ENCODE peak calls at places on chromosomes 16 and 17, in six cellular contexts. One of them, this sample, is unnamed.

GRCh38 chr17:17141860-17142552 is 64.1 kb downstream of the PLD6 start:
- DNase-seq in Peyer's patch: no peak
- DNase-seq in neural crest cell: peak; percentile 58
- DNase-seq in retinal pigment epithelial cell: no peak
- DNase-seq in breast epithelium: peak; percentile 39
- DNase-seq in dorsolateral prefrontal cortex: peak; percentile 80
- DNase-seq in this sample: peak; percentile 70

GRCh38 chr17:82283208-82283749 is 9.8 kb upstream of the CSNK1D start:
- DNase-seq in neural crest cell: no peak
- DNase-seq in dorsolateral prefrontal cortex: no peak
- DNase-seq in Peyer's patch: no peak
- DNase-seq in retinal pigment epithelial cell: peak; percentile 28
- DNase-seq in breast epithelium: no peak
- DNase-seq in this sample: no peak

GRCh38 chr16:75222271-75222783 is 3.5 kb downstream of the CTRB1 start:
- DNase-seq in dorsolateral prefrontal cortex: no peak
- DNase-seq in neural crest cell: no peak
- DNase-seq in breast epithelium: no peak
- DNase-seq in Peyer's patch: no peak
- DNase-seq in retinal pigment epithelial cell: no peak
- DNase-seq in this sample: no peak

GRCh38 chr16:5064915-5065314 is 841 bp downstream of the C16orf89 start:
- DNase-seq in dorsolateral prefrontal cortex: no peak
- DNase-seq in neural crest cell: no peak
- DNase-seq in retinal pigment epithelial cell: no peak
- DNase-seq in breast epithelium: no peak
- DNase-seq in Peyer's patch: no peak
- DNase-seq in this sample: no peak

GRCh38 chr16:67339453-67339852 is 12.8 kb downstream of the LRRC36 start:
- DNase-seq in dorsolateral prefrontal cortex: no peak
- DNase-seq in neural crest cell: no peak
- DNase-seq in retinal pigment epithelial cell: no peak
- DNase-seq in Peyer's patch: no peak
- DNase-seq in breast epithelium: no peak
- DNase-seq in this sample: no peak

GRCh38 chr16:68113059-68113757 is 28.0 kb downstream of the NFATC3 start:
- DNase-seq in breast epithelium: no peak
- DNase-seq in Peyer's patch: no peak
- DNase-seq in dorsolateral prefrontal cortex: no peak
- DNase-seq in neural crest cell: no peak
- DNase-seq in retinal pigment epithelial cell: no peak
- DNase-seq in this sample: peak; percentile 6

GRCh38 chr17:3835410-3836229 is 10.4 kb downstream of the NCBP3 start:
- DNase-seq in breast epithelium: no peak
- DNase-seq in neural crest cell: no peak
- DNase-seq in Peyer's patch: no peak
- DNase-seq in retinal pigment epithelial cell: no peak
- DNase-seq in dorsolateral prefrontal cortex: no peak
- DNase-seq in this sample: no peak

GRCh38 chr16:20107086-20107485 is 33.4 kb upstream of the GPR139 start:
- DNase-seq in dorsolateral prefrontal cortex: no peak
- DNase-seq in Peyer's patch: no peak
- DNase-seq in retinal pigment epithelial cell: no peak
- DNase-seq in breast epithelium: no peak
- DNase-seq in neural crest cell: no peak
- DNase-seq in this sample: no peak

GRCh38 chr17:28657756-28658155 is 4.0 kb downstream of the SDF2 start:
- DNase-seq in dorsolateral prefrontal cortex: no peak
- DNase-seq in Peyer's patch: no peak
- DNase-seq in retinal pigment epithelial cell: no peak
- DNase-seq in breast epithelium: no peak
- DNase-seq in neural crest cell: no peak
- DNase-seq in this sample: no peak

DNA sequence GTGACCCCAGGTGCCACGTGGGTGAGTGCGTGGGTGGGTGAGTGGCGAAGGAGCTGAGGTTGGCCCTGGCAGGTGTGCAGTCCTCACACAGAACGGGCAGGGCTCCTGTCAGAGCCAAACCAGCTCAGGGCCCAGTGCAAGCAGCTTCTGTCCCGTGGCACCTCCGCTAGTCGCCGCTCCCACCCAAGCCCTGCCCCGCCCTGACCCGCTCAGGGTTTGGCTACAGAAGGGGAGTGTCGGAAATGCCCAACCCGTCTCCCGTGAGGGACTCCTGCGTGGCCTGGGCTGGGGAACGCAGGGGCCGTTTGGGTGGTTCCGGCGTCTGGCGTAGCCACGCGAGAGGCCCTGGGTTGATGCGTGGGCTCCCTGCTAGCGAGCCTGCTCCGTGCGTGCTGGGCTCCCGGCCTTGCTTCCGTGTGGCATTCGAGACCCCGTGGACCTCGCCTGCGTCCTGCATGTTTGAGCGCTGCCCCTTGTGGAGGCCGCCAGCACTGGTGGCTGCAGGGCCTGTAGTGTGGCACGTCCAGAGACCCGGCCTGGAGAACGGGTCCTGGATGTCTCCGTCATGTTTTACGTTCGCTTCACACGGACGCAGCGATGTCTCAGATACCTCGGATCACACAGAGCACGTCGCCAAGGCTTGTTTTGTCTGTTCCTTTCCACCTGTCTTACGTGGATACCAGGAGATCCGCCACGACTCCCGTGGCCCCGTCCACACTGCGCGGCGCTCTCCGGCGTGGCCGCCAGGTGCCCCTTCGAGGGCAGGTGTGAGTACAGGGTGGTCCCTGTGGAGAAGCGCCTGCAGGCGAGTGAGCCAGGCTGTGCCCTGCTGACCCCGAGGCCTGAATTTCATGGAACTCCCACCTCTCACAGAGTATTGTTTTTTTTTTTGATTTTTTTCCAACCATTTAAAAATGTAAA is 10.2 kb downstream of the CAPN15 start:
- DNase-seq in neural crest cell: no peak
- DNase-seq in Peyer's patch: no peak
- DNase-seq in breast epithelium: no peak
- DNase-seq in dorsolateral prefrontal cortex: no peak
- DNase-seq in retinal pigment epithelial cell: no peak
- DNase-seq in this sample: no peak
- TF ChIP-seq CTCF in neural crest cell: no peak
- TF ChIP-seq CTCF in Peyer's patch: no peak
- TF ChIP-seq CTCF in breast epithelium: no peak
- TF ChIP-seq CTCF in dorsolateral prefrontal cortex: no peak
- TF ChIP-seq CTCF in retinal pigment epithelial cell: peak; percentile 17
- TF ChIP-seq CTCF in this sample: no peak

GRCh38 chr16:81585785-81586184 is 141.2 kb downstream of the CMIP start:
- DNase-seq in Peyer's patch: no peak
- DNase-seq in retinal pigment epithelial cell: no peak
- DNase-seq in dorsolateral prefrontal cortex: no peak
- DNase-seq in breast epithelium: no peak
- DNase-seq in neural crest cell: no peak
- DNase-seq in this sample: no peak
- TF ChIP-seq CTCF in Peyer's patch: no peak
- TF ChIP-seq CTCF in retinal pigment epithelial cell: peak; percentile 60
- TF ChIP-seq CTCF in dorsolateral prefrontal cortex: no peak
- TF ChIP-seq CTCF in breast epithelium: no peak
- TF ChIP-seq CTCF in neural crest cell: peak; percentile 36
- TF ChIP-seq CTCF in this sample: no peak

GRCh38 chr16:73326770-73327470 is 279.0 kb upstream of the ZFHX3 start:
- DNase-seq in neural crest cell: no peak
- DNase-seq in breast epithelium: no peak
- DNase-seq in dorsolateral prefrontal cortex: no peak
- DNase-seq in Peyer's patch: no peak
- DNase-seq in retinal pigment epithelial cell: no peak
- DNase-seq in this sample: no peak

GRCh38 chr16:73326221-73326620 is 278.3 kb upstream of the ZFHX3 start:
- DNase-seq in retinal pigment epithelial cell: no peak
- DNase-seq in dorsolateral prefrontal cortex: no peak
- DNase-seq in Peyer's patch: no peak
- DNase-seq in breast epithelium: no peak
- DNase-seq in neural crest cell: no peak
- DNase-seq in this sample: no peak

GRCh38 chr16:73323880-73324279 is 276.0 kb upstream of the ZFHX3 start:
- DNase-seq in Peyer's patch: no peak
- DNase-seq in dorsolateral prefrontal cortex: no peak
- DNase-seq in breast epithelium: no peak
- DNase-seq in retinal pigment epithelial cell: no peak
- DNase-seq in neural crest cell: no peak
- DNase-seq in this sample: no peak

GRCh38 chr16:73329363-73330306 is 281.7 kb upstream of the ZFHX3 start:
- DNase-seq in Peyer's patch: peak; percentile 46
- DNase-seq in retinal pigment epithelial cell: no peak
- DNase-seq in neural crest cell: no peak
- DNase-seq in dorsolateral prefrontal cortex: peak; percentile 77
- DNase-seq in breast epithelium: no peak
- DNase-seq in this sample: no peak
- TF ChIP-seq CTCF in Peyer's patch: no peak
- TF ChIP-seq CTCF in retinal pigment epithelial cell: no peak
- TF ChIP-seq CTCF in neural crest cell: peak; percentile 40
- TF ChIP-seq CTCF in dorsolateral prefrontal cortex: no peak
- TF ChIP-seq CTCF in breast epithelium: no peak
- TF ChIP-seq CTCF in this sample: no peak

GRCh38 chr16:25264599-25264998 is 7.0 kb upstream of the ZKSCAN2 start:
- DNase-seq in dorsolateral prefrontal cortex: no peak
- DNase-seq in Peyer's patch: no peak
- DNase-seq in retinal pigment epithelial cell: no peak
- DNase-seq in neural crest cell: peak; percentile 8
- DNase-seq in breast epithelium: no peak
- DNase-seq in this sample: peak; percentile 56

GRCh38 chr16:25269879-25270278 is 12.2 kb upstream of the ZKSCAN2 start:
- DNase-seq in breast epithelium: no peak
- DNase-seq in retinal pigment epithelial cell: no peak
- DNase-seq in neural crest cell: no peak
- DNase-seq in dorsolateral prefrontal cortex: no peak
- DNase-seq in Peyer's patch: no peak
- DNase-seq in this sample: no peak

GRCh38 chr16:25265968-25266367 is 8.3 kb upstream of the ZKSCAN2 start:
- DNase-seq in Peyer's patch: no peak
- DNase-seq in neural crest cell: no peak
- DNase-seq in breast epithelium: no peak
- DNase-seq in dorsolateral prefrontal cortex: no peak
- DNase-seq in retinal pigment epithelial cell: no peak
- DNase-seq in this sample: no peak

GRCh38 chr16:25271421-25271820 is 13.8 kb upstream of the ZKSCAN2 start:
- DNase-seq in dorsolateral prefrontal cortex: no peak
- DNase-seq in breast epithelium: no peak
- DNase-seq in neural crest cell: no peak
- DNase-seq in Peyer's patch: no peak
- DNase-seq in retinal pigment epithelial cell: no peak
- DNase-seq in this sample: no peak

GRCh38 chr16:25270577-25270976 is 12.9 kb upstream of the ZKSCAN2 start:
- DNase-seq in retinal pigment epithelial cell: no peak
- DNase-seq in dorsolateral prefrontal cortex: no peak
- DNase-seq in breast epithelium: no peak
- DNase-seq in neural crest cell: no peak
- DNase-seq in Peyer's patch: no peak
- DNase-seq in this sample: no peak
- TF ChIP-seq CTCF in retinal pigment epithelial cell: no peak
- TF ChIP-seq CTCF in dorsolateral prefrontal cortex: no peak
- TF ChIP-seq CTCF in breast epithelium: no peak
- TF ChIP-seq CTCF in neural crest cell: no peak
- TF ChIP-seq CTCF in Peyer's patch: no peak
- TF ChIP-seq CTCF in this sample: no peak

GRCh38 chr16:66270333-66270927 is 96.1 kb upstream of the CDH5 start:
- DNase-seq in Peyer's patch: peak; percentile 68
- DNase-seq in dorsolateral prefrontal cortex: peak; percentile 72
- DNase-seq in retinal pigment epithelial cell: no peak
- DNase-seq in breast epithelium: peak; percentile 23
- DNase-seq in neural crest cell: peak; percentile 79
- DNase-seq in this sample: peak; percentile 92
- TF ChIP-seq CTCF in Peyer's patch: peak; percentile 65
- TF ChIP-seq CTCF in dorsolateral prefrontal cortex: peak; percentile 94
- TF ChIP-seq CTCF in retinal pigment epithelial cell: peak; percentile 72
- TF ChIP-seq CTCF in breast epithelium: peak; percentile 61
- TF ChIP-seq CTCF in neural crest cell: peak; percentile 96
- TF ChIP-seq CTCF in this sample: peak; percentile 95

GRCh38 chr16:15509051-15509592 is 74.7 kb downstream of the BMERB1 start:
- DNase-seq in dorsolateral prefrontal cortex: no peak
- DNase-seq in neural crest cell: no peak
- DNase-seq in breast epithelium: peak; percentile 65
- DNase-seq in retinal pigment epithelial cell: no peak
- DNase-seq in Peyer's patch: no peak
- DNase-seq in this sample: no peak

GRCh38 chr16:15511759-15512487 is 77.5 kb downstream of the BMERB1 start:
- DNase-seq in dorsolateral prefrontal cortex: no peak
- DNase-seq in breast epithelium: no peak
- DNase-seq in Peyer's patch: no peak
- DNase-seq in neural crest cell: no peak
- DNase-seq in retinal pigment epithelial cell: no peak
- DNase-seq in this sample: no peak

GRCh38 chr16:15507959-15508336 is 73.6 kb downstream of the BMERB1 start:
- DNase-seq in neural crest cell: no peak
- DNase-seq in dorsolateral prefrontal cortex: no peak
- DNase-seq in retinal pigment epithelial cell: no peak
- DNase-seq in breast epithelium: no peak
- DNase-seq in Peyer's patch: no peak
- DNase-seq in this sample: no peak

GRCh38 chr16:15510992-15511391 is 76.6 kb downstream of the BMERB1 start:
- DNase-seq in dorsolateral prefrontal cortex: no peak
- DNase-seq in neural crest cell: no peak
- DNase-seq in breast epithelium: no peak
- DNase-seq in Peyer's patch: no peak
- DNase-seq in retinal pigment epithelial cell: no peak
- DNase-seq in this sample: no peak

GRCh38 chr16:15509593-15510520 is 75.5 kb downstream of the BMERB1 start:
- DNase-seq in dorsolateral prefrontal cortex: no peak
- DNase-seq in retinal pigment epithelial cell: no peak
- DNase-seq in breast epithelium: peak; percentile 21
- DNase-seq in Peyer's patch: no peak
- DNase-seq in neural crest cell: no peak
- DNase-seq in this sample: no peak
- TF ChIP-seq CTCF in dorsolateral prefrontal cortex: no peak
- TF ChIP-seq CTCF in retinal pigment epithelial cell: no peak
- TF ChIP-seq CTCF in breast epithelium: no peak
- TF ChIP-seq CTCF in Peyer's patch: no peak
- TF ChIP-seq CTCF in neural crest cell: no peak
- TF ChIP-seq CTCF in this sample: no peak

DNA sequence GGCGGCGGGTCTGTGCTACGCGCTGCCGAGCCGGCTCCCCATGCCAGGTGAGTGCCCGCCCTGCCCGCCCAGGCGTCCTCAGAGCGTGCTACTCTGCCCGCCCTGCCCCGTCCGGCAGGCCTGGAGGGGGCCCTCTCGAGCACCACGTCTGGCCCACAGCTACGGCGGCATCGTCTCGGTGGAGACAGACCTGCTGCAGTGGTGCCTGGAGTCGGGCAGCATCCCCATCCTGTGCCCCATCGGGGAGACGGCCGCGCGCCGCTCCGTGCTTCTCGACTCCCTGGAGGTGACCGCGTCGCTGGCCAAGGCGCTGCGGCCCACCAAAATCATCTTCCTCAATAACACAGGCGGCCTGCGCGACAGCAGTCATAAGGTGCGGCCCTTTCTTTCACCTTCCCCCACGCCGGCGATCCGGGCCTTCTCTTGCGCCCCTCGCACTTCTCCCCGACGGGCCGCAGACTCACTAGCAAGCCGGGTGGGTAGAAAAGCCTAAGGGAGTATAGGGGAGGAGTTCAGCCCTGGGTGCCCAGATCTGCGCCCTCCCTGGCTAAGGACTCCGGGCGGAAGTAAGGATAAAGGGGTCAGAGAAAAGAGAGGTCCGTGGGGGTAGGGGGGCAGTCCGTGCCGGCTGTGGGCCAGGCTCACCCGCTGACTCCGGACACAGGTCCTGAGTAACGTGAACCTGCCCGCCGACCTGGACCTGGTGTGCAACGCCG is 1.6 kb downstream of the NAGS start:
- DNase-seq in dorsolateral prefrontal cortex: no peak
- DNase-seq in neural crest cell: peak; percentile 33
- DNase-seq in Peyer's patch: peak; percentile 76
- DNase-seq in retinal pigment epithelial cell: no peak
- DNase-seq in breast epithelium: peak; percentile 62
- DNase-seq in this sample: peak; percentile 46
- TF ChIP-seq CTCF in dorsolateral prefrontal cortex: no peak
- TF ChIP-seq CTCF in neural crest cell: no peak
- TF ChIP-seq CTCF in Peyer's patch: no peak
- TF ChIP-seq CTCF in retinal pigment epithelial cell: peak; percentile 48
- TF ChIP-seq CTCF in breast epithelium: no peak
- TF ChIP-seq CTCF in this sample: peak; percentile 12

This sample was measured in nephron progenitor cell.